ENCODE peak calls at places on chromosomes 7 and 10, in ten cellular contexts. X, G, O, V, E, B, J, Z, P and Y are unnamed samples.

GRCh38 chr7:149742075-149742701 is 31.2 kb downstream of the ZNF467 start:
- DNase-seq in O (peak; percentile 69), Z (peak; percentile 92), X (peak; percentile 74), V (peak; percentile 65), E (peak; percentile 94), P (peak; percentile 85), J (peak; percentile 76), G (peak; percentile 47), B (peak; percentile 76), Y (peak; percentile 75)

GRCh38 chr10:114607358-114607998 is 50.6 kb downstream of the ABLIM1 start:
- DNase-seq in J (no peak), Z (no peak), G (no peak), E (no peak), X (no peak), O (peak; percentile 56), P (no peak), V (no peak), B (peak; percentile 51), Y (no peak)

GRCh38 chr10:78312197-78313046 is 278.8 kb downstream of the RPS24 start:
- DNase-seq in J (no peak), G (no peak), E (no peak), V (no peak), P (no peak), B (no peak), O (peak; percentile 41), X (no peak), Z (no peak), Y (peak; percentile 57)

GRCh38 chr7:37590824-37591223 is 92.7 kb upstream of the GPR141 start:
- DNase-seq in G (no peak), Z (no peak), O (no peak), J (no peak), B (no peak), V (no peak), P (no peak), X (no peak), E (no peak), Y (no peak)

GRCh38 chr10:47299611-47299988 is 397 bp upstream of the GDF10 start:
- DNase-seq in V (no peak), X (no peak), E (no peak), O (no peak), B (no peak), J (no peak), Z (no peak), G (no peak), P (no peak), Y (no peak)

GRCh38 chr7:27121656-27122055 is 8.9 kb downstream of the HOXA4 start:
- DNase-seq in J (no peak), Z (no peak), P (no peak), O (no peak), B (no peak), V (no peak), G (no peak), E (no peak), X (no peak), Y (no peak)

GRCh38 chr10:51103818-51104217 is 29.5 kb downstream of the PRKG1 start:
- DNase-seq in E (no peak), O (peak; percentile 33), Z (no peak), V (no peak), G (no peak), X (no peak), J (no peak), P (no peak), B (peak; percentile 99), Y (no peak)

GRCh38 chr7:13067036-13067435 is 379.6 kb downstream of the ARL4A start:
- DNase-seq in E (peak; percentile 11), V (no peak), J (no peak), G (no peak), X (no peak), O (no peak), P (no peak), B (no peak), Z (no peak), Y (peak; percentile 7)

GRCh38 chr7:38686888-38687287 is 55.7 kb upstream of the AMPH start:
- DNase-seq in Z (no peak), P (no peak), G (no peak), X (no peak), O (no peak), J (no peak), V (no peak), E (no peak), B (no peak), Y (no peak)

GRCh38 chr7:80563561-80564327 is 51.9 kb upstream of the GNAT3 start:
- DNase-seq in G (no peak), J (peak; percentile 95), Z (no peak), P (no peak), V (no peak), X (no peak), O (no peak), B (peak; percentile 21), E (no peak), Y (no peak)

GRCh38 chr7:150753826-150754603 is 16.8 kb downstream of the GIMAP5 start:
- DNase-seq in X (peak; percentile 21), J (no peak), V (peak; percentile 25), O (peak; percentile 33), E (peak; percentile 60), B (peak; percentile 11), P (peak; percentile 62), G (no peak), Z (peak; percentile 68), Y (no peak)

DNA sequence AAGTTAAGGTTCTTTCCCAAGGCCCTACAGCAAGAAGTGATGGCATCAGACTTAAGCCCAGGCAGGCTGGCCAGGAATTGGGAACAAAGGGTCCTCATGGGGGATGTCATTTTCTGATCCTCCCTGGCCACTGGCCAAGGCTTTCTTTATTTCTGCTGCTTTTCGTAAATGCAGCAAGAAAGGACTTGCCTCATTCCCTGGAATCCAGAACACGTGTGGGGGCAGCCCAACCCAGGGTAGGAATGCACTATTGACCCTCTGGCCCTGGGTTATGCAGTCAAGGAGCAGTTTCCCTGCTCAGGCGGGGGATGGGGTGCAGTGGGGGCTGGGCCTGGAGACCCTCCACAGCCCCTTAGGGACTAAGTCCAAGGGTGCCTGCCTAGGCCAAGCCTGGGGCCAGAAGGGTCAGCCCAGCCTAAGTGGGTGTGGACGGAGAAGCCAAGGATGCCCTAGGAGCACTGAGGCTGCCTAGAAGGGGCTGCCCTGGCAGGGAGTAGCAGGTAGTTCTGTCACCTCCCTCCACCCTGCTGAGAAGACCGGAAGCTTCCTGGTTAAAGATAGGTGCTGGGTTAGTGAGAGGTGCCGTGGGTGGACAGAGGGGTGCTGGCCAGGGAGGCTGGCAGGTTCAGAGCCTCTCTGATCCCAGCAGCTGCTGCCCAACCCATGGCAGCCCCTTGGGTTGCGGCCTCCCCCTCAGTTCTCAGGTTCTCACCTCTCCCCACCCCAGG is 179.2 kb downstream of the SH3PXD2A start:
- DNase-seq in X (no peak), Z (no peak), J (no peak), E (no peak), O (peak; percentile 74), P (no peak), B (no peak), V (no peak), G (no peak), Y (peak; percentile 59)
- H3K4me2 ChIP-seq in X (peak overlapping the region; percentile 74), Z (peak overlapping the region; percentile 39), J (no peak overlapping the region), E (no peak overlapping the region), O (peak overlapping the region; percentile 89), P (no peak overlapping the region), B (no peak overlapping the region), V (no peak overlapping the region), G (peak overlapping the region; percentile 8), Y (peak overlapping the region; percentile 68)

GRCh38 chr7:139575338-139575680 is 51.8 kb downstream of the CLEC2L start:
- DNase-seq in X (no peak), G (no peak), P (no peak), J (no peak), B (no peak), V (no peak), O (no peak), Z (no peak), E (no peak), Y (no peak)
- H3K9me2 ChIP-seq in X (no peaks in the 10 kb centered on the region), G (no peaks in the 10 kb centered on the region), P (no peaks in the 10 kb centered on the region), J (no peaks in the 10 kb centered on the region), B (no peaks in the 10 kb centered on the region), V (no peaks in the 10 kb centered on the region), O (no peaks in the 10 kb centered on the region), Z (no peaks in the 10 kb centered on the region), E (no peaks in the 10 kb centered on the region), Y (no peaks in the 10 kb centered on the region)

GRCh38 chr7:85686410-85687181 is 499.7 kb upstream of the SEMA3D start:
- DNase-seq in X (no peak), B (no peak), P (no peak), O (peak; percentile 26), Z (no peak), E (peak; percentile 10), G (no peak), V (no peak), J (no peak), Y (no peak)
- H3K4me2 ChIP-seq in X (no peak overlapping the region), B (no peak overlapping the region), P (no peak overlapping the region), O (no peak overlapping the region), Z (no peak overlapping the region), E (no peak overlapping the region), G (no peak overlapping the region), V (no peak overlapping the region), J (no peak overlapping the region), Y (no peak overlapping the region)

GRCh38 chr10:19795691-19796090 is 20.5 kb upstream of the PLXDC2 start:
- DNase-seq in G (no peak), O (no peak), B (no peak), E (no peak), Z (no peak), V (no peak), P (no peak), J (no peak), X (no peak), Y (no peak)

GRCh38 chr10:19789607-19790006 is 26.6 kb upstream of the PLXDC2 start:
- DNase-seq in O (no peak), B (no peak), P (no peak), X (no peak), Z (no peak), E (no peak), J (no peak), G (no peak), V (no peak), Y (no peak)

GRCh38 chr10:19788902-19789301 is 27.3 kb upstream of the PLXDC2 start:
- DNase-seq in P (no peak), E (peak; percentile 51), J (no peak), V (no peak), Z (no peak), X (no peak), B (no peak), G (no peak), O (no peak), Y (no peak)

GRCh38 chr10:19788075-19788686 is 28.1 kb upstream of the PLXDC2 start:
- DNase-seq in O (peak; percentile 69), B (peak; percentile 55), E (peak; percentile 89), X (peak; percentile 30), P (peak; percentile 76), G (no peak), Z (peak; percentile 32), V (peak; percentile 52), J (no peak), Y (peak; percentile 70)

GRCh38 chr10:19791032-19791431 is 25.2 kb upstream of the PLXDC2 start:
- DNase-seq in Z (no peak), P (no peak), O (no peak), J (no peak), G (no peak), V (no peak), E (no peak), B (peak; percentile 4), X (no peak), Y (no peak)
- H3K9me2 ChIP-seq in Z (no peaks in the 10 kb centered on the region), P (no peaks in the 10 kb centered on the region), O (no peaks in the 10 kb centered on the region), J (no peaks in the 10 kb centered on the region), G (no peaks in the 10 kb centered on the region), V (no peaks in the 10 kb centered on the region), E (no peaks in the 10 kb centered on the region), B (no peaks in the 10 kb centered on the region), X (no peaks in the 10 kb centered on the region), Y (no peaks in the 10 kb centered on the region)

GRCh38 chr10:22429981-22430421 is 84.7 kb downstream of the SPAG6 start:
- DNase-seq in G (no peak), O (no peak), P (no peak), E (no peak), J (no peak), Z (no peak), X (no peak), V (no peak), B (no peak), Y (no peak)
- H3K4me2 ChIP-seq in G (peak overlapping the region; percentile 80), O (no peak overlapping the region), P (no peak overlapping the region), E (no peak overlapping the region), J (peak overlapping the region; percentile 91), Z (no peak overlapping the region), X (no peak overlapping the region), V (no peak overlapping the region), B (peak overlapping the region; percentile 84), Y (peak overlapping the region; percentile 39)